ENCODE peak calls at places on chromosomes 5 and 9, in five cellular contexts. Q is GM23338, I is H9, C is tibial nerve, R is RWPE1. T is an unnamed sample.

GRCh38 chr5:110414360-110414759 is 312.1 kb downstream of the TMEM232 start:
- DNase-seq in C (no peak), R (no peak), Q (peak), I (no peak), T (no peak)

GRCh38 chr9:96047741-96048115 is 172.2 kb downstream of the ERCC6L2 start:
- DNase-seq in I (no peak), C (no peak), R (no peak), Q (peak), T (no peak)

GRCh38 chr5:126868338-126868737 is 91.4 kb downstream of the LMNB1 start:
- DNase-seq in C (no peak), I (no peak), R (no peak), Q (no peak), T (no peak)

GRCh38 chr9:80127920-80128319 is 556.2 kb downstream of the TLE4 start:
- DNase-seq in Q (no peak), I (no peak), R (no peak), C (no peak), T (no peak)

GRCh38 chr5:124755565-124755964 is 9.1 kb upstream of the ZNF608 start:
- DNase-seq in R (peak), C (no peak), I (no peak), Q (no peak), T (no peak)

GRCh38 chr9:84061613-84062205 is 81.1 kb downstream of the RMI1 start:
- DNase-seq in C (no peak), Q (no peak), R (no peak), I (no peak), T (no peak)

GRCh38 chr5:173781826-173782670 is 106.1 kb upstream of the CPEB4 start:
- DNase-seq in I (no peak), R (peak), Q (no peak), C (peak), T (peak)

GRCh38 chr5:73381587-73382411 is 66.8 kb downstream of the FOXD1 start:
- DNase-seq in C (no peak), I (peak), R (no peak), Q (peak), T (no peak)

GRCh38 chr9:93902780-93903655 is 52.1 kb downstream of the BARX1 start:
- DNase-seq in R (no peak), Q (no peak), I (peak), C (no peak), T (no peak)

GRCh38 chr5:158456756-158457155 is 597.8 kb upstream of the CLINT1 start:
- DNase-seq in C (no peak), R (peak), I (no peak), Q (no peak), T (no peak)

GRCh38 chr9:113219972-113220371 is 1.1 kb downstream of the FKBP15 start:
- DNase-seq in Q (no peak), C (no peak), I (no peak), R (no peak), T (no peak)

GRCh38 chr5:141637693-141638419 is 1.1 kb downstream of the RELL2 start:
- DNase-seq in Q (peak), C (no peak), R (peak), I (peak), T (peak)

GRCh38 chr5:145245354-145245753 is 589.8 kb downstream of the PRELID2 start:
- DNase-seq in Q (peak), C (no peak), I (no peak), R (no peak), T (no peak)

GRCh38 chr9:107425110-107426025 is 64.2 kb downstream of the KLF4 start:
- DNase-seq in R (peak), I (peak), Q (peak), C (peak), T (peak)

GRCh38 chr9:91567642-91568274 is 144.1 kb upstream of the NFIL3 start:
- DNase-seq in I (no peak), C (no peak), Q (no peak), R (no peak), T (no peak)

GRCh38 chr9:76911971-76912370 is 6.1 kb upstream of the PRUNE2 start:
- DNase-seq in C (no peak), I (no peak), R (peak), Q (no peak), T (no peak)

GRCh38 chr5:89668821-89669220 is 740.7 kb downstream of the CETN3 start:
- DNase-seq in C (no peak), Q (no peak), R (no peak), I (no peak), T (no peak)

GRCh38 chr5:135236951-135237791 is 161.9 kb downstream of the MACROH2A1 start:
- DNase-seq in R (no peak), C (no peak), I (no peak), Q (no peak), T (no peak)

GRCh38 chr5:143741418-143741817 is 70.5 kb upstream of the HMHB1 start:
- DNase-seq in Q (no peak), I (no peak), R (no peak), C (no peak), T (no peak)

GRCh38 chr9:93665566-93666278 is 89.3 kb downstream of the PHF2 start:
- DNase-seq in I (peak), Q (no peak), R (no peak), C (peak), T (no peak)

GRCh38 chr5:123807177-123807900 is 295.4 kb downstream of the CSNK1G3 start:
- DNase-seq in R (peak), Q (no peak), C (no peak), I (no peak), T (no peak)

GRCh38 chr9:136438548-136438908 is 1.1 kb downstream of the INPP5E start:
- DNase-seq in C (no peak), I (no peak), R (no peak), Q (peak), T (no peak)

GRCh38 chr5:167653645-167654106 is 637.8 kb upstream of the WWC1 start:
- DNase-seq in R (peak), Q (no peak), C (no peak), I (no peak), T (no peak)

GRCh38 chr5:32098291-32098690 is 75.8 kb downstream of the GOLPH3 start:
- DNase-seq in C (no peak), Q (no peak), R (no peak), I (no peak), T (peak)

GRCh38 chr9:14945351-14945750 is 35.1 kb upstream of the FREM1 start:
- DNase-seq in Q (no peak), R (no peak), I (no peak), C (no peak), T (no peak)

GRCh38 chr5:54821445-54822330 is 163.7 kb downstream of the ESM1 start:
- DNase-seq in C (no peak), Q (peak), R (no peak), I (peak), T (no peak)

GRCh38 chr5:61706751-61707150 is 374.7 kb downstream of the ZSWIM6 start:
- DNase-seq in I (no peak), R (no peak), Q (no peak), C (no peak), T (no peak)

GRCh38 chr9:18077941-18078678 is 395.8 kb upstream of the ADAMTSL1 start:
- DNase-seq in I (no peak), R (no peak), C (no peak), Q (no peak), T (no peak)

GRCh38 chr5:42021119-42021518 is 96.0 kb downstream of the FBXO4 start:
- DNase-seq in Q (no peak), I (no peak), R (no peak), C (no peak), T (no peak)

GRCh38 chr9:13952906-13953305 is 361.0 kb downstream of the NFIB start:
- DNase-seq in R (no peak), C (no peak), Q (no peak), I (no peak), T (no peak)

GRCh38 chr5:14781106-14781505 is 90.5 kb downstream of the ANKH start:
- DNase-seq in C (no peak), I (no peak), R (no peak), Q (no peak), T (no peak)

GRCh38 chr5:68436686-68437520 is 221.3 kb downstream of the PIK3R1 start:
- DNase-seq in Q (no peak), C (no peak), R (no peak), I (no peak), T (no peak)

GRCh38 chr9:7976167-7976755 is 176.7 kb upstream of the DMAC1 start:
- DNase-seq in Q (no peak), I (no peak), C (no peak), R (no peak), T (no peak)

GRCh38 chr9:89505795-89506385 is 8.0 kb upstream of the SEMA4D start:
- DNase-seq in I (no peak), C (no peak), R (no peak), Q (no peak), T (no peak)

DNA sequence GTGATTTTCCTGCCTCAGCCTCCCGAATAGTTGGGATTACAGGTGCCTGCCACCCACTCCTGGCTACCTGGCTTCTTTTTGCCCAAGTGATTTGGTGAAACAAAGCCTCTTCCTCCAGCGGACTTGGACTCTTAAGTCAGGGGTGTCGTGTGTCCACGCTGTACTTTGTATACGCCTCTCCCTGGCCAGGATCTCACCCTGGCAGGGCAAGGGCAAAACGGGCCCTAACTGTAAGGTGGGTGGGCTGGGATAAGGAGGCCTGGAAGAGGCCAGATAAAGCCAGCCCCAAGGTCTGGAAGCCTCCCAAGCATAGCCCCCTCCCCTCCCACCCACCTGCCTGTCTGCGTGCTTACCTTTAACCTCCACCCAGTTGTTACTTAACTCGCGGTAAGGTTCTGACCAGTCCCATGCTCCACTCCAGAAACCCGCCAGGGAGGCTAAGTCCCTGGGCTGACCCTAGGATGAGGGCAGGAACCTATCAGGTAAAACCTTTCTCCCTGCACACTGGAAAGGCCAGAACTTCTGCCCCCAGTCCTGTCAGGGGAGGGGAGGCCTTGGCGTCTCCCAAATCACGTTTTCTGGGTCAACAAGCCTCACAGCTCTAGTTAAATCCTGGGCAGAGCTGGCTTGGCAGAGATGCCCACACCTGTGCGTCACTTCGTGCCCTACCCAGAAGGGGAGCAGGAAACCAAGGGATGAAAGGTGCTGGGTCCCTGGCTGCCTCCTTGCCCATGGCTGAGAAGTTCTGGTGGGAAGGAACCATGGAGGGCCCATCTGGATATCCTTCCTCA is 8.4 kb downstream of the CDK9 start:
- DNase-seq in I (no peak), R (no peak), Q (no peak), C (no peak), T (no peak)
- H3K27ac ChIP-seq in I (no peak), R (peak), Q (peak), C (peak), T (no peak)

GRCh38 chr5:178349147-178349527 is 116.5 kb upstream of the PHYKPL start:
- DNase-seq in R (no peak), Q (no peak), I (no peak), C (no peak), T (no peak)
- H3K27ac ChIP-seq in R (no peak), Q (no peak), I (no peak), C (no peak), T (no peak)

GRCh38 chr5:119478781-119479180 is 26.5 kb downstream of the HSD17B4 start:
- DNase-seq in R (peak), I (no peak), Q (no peak), C (no peak), T (no peak)
- H3K27ac ChIP-seq in R (no peak), I (no peak), Q (no peak), C (no peak), T (no peak)

DNA sequence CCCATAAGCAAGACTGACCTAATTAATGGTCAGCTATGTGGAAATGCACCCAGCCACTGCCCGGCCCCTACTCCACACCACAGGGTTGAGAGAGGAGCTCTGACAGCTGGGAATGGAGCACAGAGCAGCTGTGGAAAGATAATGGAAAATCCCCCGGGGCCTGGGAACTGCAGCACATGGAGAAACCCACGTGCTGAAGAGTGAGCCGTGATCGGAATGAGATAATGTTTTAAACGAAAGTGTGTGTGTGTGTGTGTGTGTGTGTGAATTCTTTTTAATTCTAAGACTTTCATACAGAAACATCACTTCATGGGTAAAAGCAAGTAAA is 13.1 kb upstream of the SLC12A7 start:
- DNase-seq in Q (no peak), C (peak), R (no peak), I (no peak), T (peak)
- H3K27ac ChIP-seq in Q (no peak), C (no peak), R (no peak), I (no peak), T (peak)

GRCh38 chr9:10649076-10649475 is 36.3 kb upstream of the PTPRD start:
- DNase-seq in C (no peak), I (no peak), R (peak), Q (no peak), T (no peak)

DNA sequence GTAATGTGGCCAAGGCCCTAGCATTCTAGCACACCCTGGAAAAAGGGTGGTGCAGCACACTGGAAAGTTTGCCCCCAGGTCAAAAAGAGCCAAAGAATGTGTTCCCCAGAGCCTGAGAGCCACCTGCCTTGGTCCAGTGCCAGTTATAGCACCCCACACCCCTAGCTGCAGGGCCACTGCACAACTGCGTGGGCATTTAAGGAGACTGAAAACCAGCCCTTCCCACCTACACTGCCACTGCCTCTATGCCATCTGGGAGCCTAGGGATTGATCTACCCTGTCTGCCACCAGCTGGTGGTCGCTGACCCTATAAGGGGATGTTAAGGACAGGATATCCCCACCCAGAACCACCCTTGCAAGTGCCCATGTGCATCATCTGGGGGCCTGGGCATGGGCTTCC is 38.2 kb upstream of the PTPRD start:
- DNase-seq in I (no peak), R (no peak), C (no peak), Q (no peak), T (no peak)
- H3K27ac ChIP-seq in I (no peak), R (no peak), C (no peak), Q (no peak), T (no peak)

DNA sequence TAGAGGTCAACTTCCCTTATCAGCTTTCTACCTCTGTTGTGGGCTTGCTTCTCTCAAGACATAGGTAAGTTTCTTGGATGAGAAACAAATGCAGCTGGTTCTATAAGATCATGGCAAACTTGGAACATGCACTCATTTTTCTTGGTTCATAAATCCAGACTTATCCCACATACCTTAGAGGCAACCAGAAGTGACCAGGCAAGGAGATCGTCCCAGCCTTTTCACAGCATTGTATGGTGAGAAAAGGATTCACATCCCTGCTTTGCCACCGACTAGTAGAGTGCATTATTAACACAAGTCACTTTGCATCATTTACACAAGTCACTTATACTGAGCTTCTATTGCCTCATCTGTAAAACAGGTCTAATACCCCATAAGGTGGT is 35.4 kb downstream of the LHFPL2 start:
- DNase-seq in C (no peak), R (no peak), I (no peak), Q (no peak), T (no peak)
- H3K27ac ChIP-seq in C (no peak), R (no peak), I (no peak), Q (no peak), T (no peak)

GRCh38 chr9:133477992-133478850 is 678 bp downstream of the SLC2A6 start:
- DNase-seq in C (no peak), Q (peak), R (peak), I (no peak), T (peak)
- H3K27ac ChIP-seq in C (peak), Q (no peak), R (peak), I (no peak), T (peak)

GRCh38 chr5:17413691-17414090 is 84.3 kb upstream of the TAF11L2 start:
- DNase-seq in Q (no peak), R (no peak), C (no peak), I (no peak), T (no peak)
- H3K27ac ChIP-seq in Q (no peak), R (no peak), C (no peak), I (no peak), T (peak)

GRCh38 chr5:111641533-111642230 is 115.3 kb downstream of the NREP start:
- DNase-seq in R (peak), I (no peak), C (no peak), Q (no peak), T (no peak)
- H3K27ac ChIP-seq in R (peak), I (no peak), C (no peak), Q (no peak), T (no peak)

GRCh38 chr5:138000102-138000723 is 32.7 kb downstream of the FAM13B start:
- DNase-seq in Q (no peak), R (peak), C (no peak), I (no peak), T (no peak)
- H3K27ac ChIP-seq in Q (no peak), R (peak), C (peak), I (no peak), T (peak)

T was measured in heart right ventricle.